ENCODE peak calls at places on chromosomes 7 and 10, in five cellular contexts. V is cardiac fibroblast, O is iPS DF 6.9, A is coronary artery, P is AG04450. C is an unnamed sample.

GRCh38 chr10:117574546-117575146 is 32.1 kb downstream of the EMX2 start:
- DNase-seq in A (no peak), P (no peak), O (no peak), V (no peak), C (no peak)

GRCh38 chr10:112628951-112629604 is 182.1 kb downstream of the VTI1A start:
- DNase-seq in A (no peak), V (no peak), P (no peak), O (no peak), C (no peak)

GRCh38 chr7:897771-898376 is 21.5 kb downstream of the GET4 start:
- DNase-seq in A (no peak), O (no peak), P (no peak), V (no peak), C (no peak)

GRCh38 chr7:55441668-55442305 is 76.7 kb downstream of the LANCL2 start:
- DNase-seq in O (no peak), A (no peak), V (peak; percentile 76), P (peak; percentile 47), C (peak; percentile 33)

GRCh38 chr10:110523736-110524135 is 26.0 kb downstream of the DUSP5 start:
- DNase-seq in O (no peak), P (no peak), A (peak; percentile 12), V (no peak), C (no peak)

GRCh38 chr10:16195178-16195769 is 241.5 kb upstream of the PTER start:
- DNase-seq in P (no peak), O (no peak), A (no peak), V (no peak), C (no peak)

GRCh38 chr7:83040454-83040853 is 122.2 kb downstream of the PCLO start:
- DNase-seq in P (no peak), A (no peak), V (no peak), O (no peak), C (no peak)

GRCh38 chr10:12801214-12802087 is 200.1 kb downstream of the CCDC3 start:
- DNase-seq in O (no peak), P (no peak), V (no peak), A (no peak), C (no peak)

DNA sequence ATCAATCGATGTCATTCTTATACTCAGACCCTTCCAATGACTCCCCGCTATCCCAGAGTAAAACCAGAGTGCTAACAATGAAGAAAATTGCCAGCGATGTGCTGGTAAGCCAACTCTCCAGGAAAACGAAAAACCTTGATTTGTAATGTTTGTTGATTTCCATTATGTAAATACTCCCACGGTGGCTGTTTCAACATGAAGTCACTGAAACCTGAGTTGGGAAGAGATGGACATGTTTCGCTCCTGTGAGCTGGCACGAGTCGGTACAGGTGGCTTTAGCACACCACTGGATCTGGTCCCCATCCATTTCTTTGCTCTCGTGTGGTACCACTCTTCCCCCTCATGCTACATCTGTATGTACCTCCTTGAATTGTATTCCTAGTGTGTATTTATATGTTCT is 52.9 kb downstream of the AP3M1 start:
- DNase-seq in O (no peak), A (no peak), V (no peak), P (no peak), C (no peak)
- H3K4me3 ChIP-seq in O (no peak overlapping the region), A (no peak overlapping the region), V (no peak overlapping the region), P (no peak overlapping the region), C (no peak overlapping the region)

GRCh38 chr7:27173412-27174076 is 576 bp downstream of the HOXA10 start:
- DNase-seq in O (no peak), A (no peak), P (no peak), V (no peak), C (no peak)

GRCh38 chr7:27171636-27172387 is 2.3 kb downstream of the HOXA10 start:
- DNase-seq in A (no peak), P (no peak), O (no peak), V (no peak), C (no peak)

GRCh38 chr7:27170936-27171635 is 3.0 kb downstream of the HOXA10 start:
- DNase-seq in P (no peak), V (no peak), O (no peak), A (no peak), C (no peak)

GRCh38 chr7:27172823-27173411 is 1.2 kb downstream of the HOXA10 start:
- DNase-seq in P (no peak), A (no peak), O (no peak), V (no peak), C (peak; percentile 78)

DNA sequence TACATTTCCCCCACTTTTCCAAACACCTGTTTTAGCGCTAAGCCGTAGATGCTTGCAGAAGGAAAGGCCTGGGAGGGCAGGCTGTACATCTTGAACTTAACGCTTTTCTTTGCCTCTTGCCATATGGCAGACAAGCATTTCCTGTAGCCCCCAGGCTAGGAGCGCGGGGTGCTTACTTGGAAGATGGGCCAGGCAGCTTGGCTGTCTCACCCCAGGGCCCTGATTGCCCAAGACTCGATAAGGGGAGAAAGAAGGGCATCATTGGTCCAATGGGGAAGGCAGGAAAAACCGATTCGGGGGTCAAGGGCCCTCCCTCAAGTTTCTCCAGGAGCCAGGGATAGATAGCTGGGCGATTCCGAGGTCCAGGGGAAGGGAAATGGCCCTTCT is 1.7 kb downstream of the HOXA10 start:
- DNase-seq in V (no peak), O (no peak), A (no peak), P (no peak), C (no peak)
- H3K4me3 ChIP-seq in V (no peak overlapping the region), O (no peak overlapping the region), A (peak overlapping the region; percentile 76), P (no peak overlapping the region), C (peak overlapping the region; percentile 78)

DNA sequence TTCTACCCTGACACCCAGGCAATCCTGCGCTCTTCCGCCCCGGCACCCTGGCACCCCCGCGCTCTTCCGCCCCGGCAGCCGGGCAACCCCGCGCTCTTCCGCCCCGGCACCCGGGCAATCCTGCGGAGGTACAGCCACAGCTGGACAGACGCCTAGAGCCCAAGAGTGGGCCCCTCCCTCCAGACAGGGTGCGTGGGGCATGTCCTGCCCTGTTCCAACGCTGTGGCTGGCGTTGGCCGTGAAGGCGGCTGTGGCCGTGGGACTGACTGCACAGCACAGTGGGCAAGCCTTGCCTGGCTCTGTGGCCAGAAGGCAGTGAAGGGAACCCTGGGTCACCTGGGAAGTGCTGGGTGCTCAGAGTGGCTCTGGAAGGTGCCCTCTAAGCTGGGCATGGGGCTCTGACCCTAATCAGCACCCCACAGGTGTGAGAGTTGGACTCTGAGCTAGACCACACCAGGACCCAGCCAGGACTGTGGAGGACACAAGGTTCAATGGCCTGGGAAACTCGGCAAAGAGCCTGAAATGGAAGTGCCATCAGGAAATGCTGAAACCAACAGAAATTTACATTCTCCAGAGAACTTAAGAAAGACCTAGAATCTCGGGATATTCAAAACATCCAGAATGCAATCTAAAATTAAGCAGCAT is 253.5 kb downstream of the ELFN1 start:
- DNase-seq in A (no peak), V (no peak), P (no peak), O (no peak), C (no peak)
- H3K4me3 ChIP-seq in A (no peak overlapping the region), V (no peak overlapping the region), P (no peak overlapping the region), O (no peak overlapping the region), C (no peak overlapping the region)

GRCh38 chr7:99499356-99499712 is 747 bp downstream of the ZNF394 start:
- DNase-seq in A (no peak), V (peak; percentile 20), O (no peak), P (no peak), C (no peak)
- H3K4me3 ChIP-seq in A (peak overlapping the region; percentile 83), V (peak overlapping the region; percentile 95), O (peak overlapping the region; percentile 93), P (peak overlapping the region; percentile 97), C (peak overlapping the region; percentile 98)

GRCh38 chr10:1522237-1522636 is 215.1 kb downstream of the ADARB2 start:
- DNase-seq in A (peak; percentile 40), V (no peak), P (no peak), O (no peak), C (no peak)
- H3K4me3 ChIP-seq in A (no peak overlapping the region), V (no peak overlapping the region), P (no peak overlapping the region), O (no peak overlapping the region), C (no peak overlapping the region)

GRCh38 chr7:45578022-45578421 is 3.9 kb downstream of the ADCY1 start:
- DNase-seq in P (no peak), O (no peak), A (no peak), V (no peak), C (no peak)

GRCh38 chr7:45574521-45575500 is 643 bp downstream of the ADCY1 start:
- DNase-seq in V (peak; percentile 43), A (peak; percentile 63), P (no peak), O (no peak), C (no peak)

GRCh38 chr7:45573636-45574470 is at the start of gene ADCY1:
- DNase-seq in V (no peak), O (no peak), P (no peak), A (peak; percentile 61), C (no peak)

GRCh38 chr7:45576249-45576929 is 2.2 kb downstream of the ADCY1 start:
- DNase-seq in A (peak; percentile 59), V (no peak), O (no peak), P (no peak), C (no peak)

GRCh38 chr7:45575501-45576248 is 1.5 kb downstream of the ADCY1 start:
- DNase-seq in A (peak; percentile 73), O (no peak), V (no peak), P (no peak), C (no peak)
- H3K4me3 ChIP-seq in A (peak overlapping the region; percentile 78), O (peak overlapping the region; percentile 52), V (no peak overlapping the region), P (no peak overlapping the region), C (no peak overlapping the region)

GRCh38 chr7:37920619-37921339 is at the start of gene EPDR1:
- DNase-seq in A (peak; percentile 79), P (no peak), O (no peak), V (peak; percentile 41), C (no peak)
- H3K4me3 ChIP-seq in A (peak within 1 kb of the TSS; percentile 96), P (no peak within 1 kb of the TSS), O (peak within 1 kb of the TSS; percentile 67), V (peak within 1 kb of the TSS; percentile 62), C (peak within 1 kb of the TSS; percentile 49)

GRCh38 chr7:151925446-151926335 is 30.6 kb upstream of the GALNTL5 start:
- DNase-seq in P (no peak), O (no peak), V (peak; percentile 32), A (no peak), C (no peak)
- H3K4me3 ChIP-seq in P (no peak overlapping the region), O (no peak overlapping the region), V (no peak overlapping the region), A (no peak overlapping the region), C (no peak overlapping the region)

C was measured in skeletal muscle cell.